ENCODE peak calls at places on chromosomes 7 and 10, in eight cellular contexts. Z is ovary, T is heart left ventricle, R is adrenal gland, D is IMR-90, P is suprapubic skin, K is tibial nerve, F is upper lobe of left lung. V is an unnamed sample.
A peak's percentile ranks its signal among the peaks of the same experiment; 100 is the strongest.

GRCh38 chr10:63197304-63198092 is 64.4 kb downstream of the NRBF2 start:
- DNase-seq in Z (no peak), T (no peak), R (no peak), D (peak; percentile 93), P (no peak), K (no peak), F (no peak), V (no peak)

GRCh38 chr10:102452672-102453340 is 1.5 kb upstream of the C10orf95 start:
- DNase-seq in Z (no peak), T (peak; percentile 62), R (peak; percentile 68), D (peak; percentile 85), P (no peak), K (peak; percentile 53), F (peak; percentile 76), V (no peak)

GRCh38 chr10:109358325-109358724 is 565.0 kb downstream of the XPNPEP1 start:
- DNase-seq in Z (no peak), T (no peak), R (no peak), D (no peak), P (no peak), K (no peak), F (no peak), V (no peak)

GRCh38 chr10:22251751-22252285 is 34.0 kb upstream of the EBLN1 start:
- DNase-seq in Z (peak; percentile 59), T (peak; percentile 76), R (peak; percentile 58), D (no peak), P (no peak), K (peak; percentile 63), F (peak; percentile 52), V (peak; percentile 62)

GRCh38 chr7:26305048-26305868 is 13.6 kb downstream of the SNX10 start:
- DNase-seq in Z (no peak), T (no peak), R (peak; percentile 83), D (no peak), P (no peak), K (no peak), F (peak; percentile 66), V (peak; percentile 61)

GRCh38 chr7:75732764-75733630 is 5.7 kb downstream of the HIP1 start:
- DNase-seq in Z (no peak), T (no peak), R (peak; percentile 52), D (peak; percentile 91), P (no peak), K (no peak), F (no peak), V (no peak)

GRCh38 chr10:9254353-9254752 is 1199.9 kb downstream of the GATA3 start:
- DNase-seq in Z (no peak), T (no peak), R (no peak), D (peak; percentile 64), P (no peak), K (no peak), F (no peak), V (no peak)

GRCh38 chr7:80916770-80917681 is 1.8 kb downstream of the SEMA3C start:
- DNase-seq in Z (no peak), T (no peak), R (no peak), D (peak; percentile 89), P (no peak), K (no peak), F (no peak), V (no peak)

GRCh38 chr10:123045961-123046731 is 37.3 kb downstream of the ACADSB start:
- DNase-seq in Z (no peak), T (no peak), R (no peak), D (no peak), P (no peak), K (no peak), F (no peak), V (no peak)

GRCh38 chr10:124171561-124171960 is 78.2 kb upstream of the CHST15 start:
- DNase-seq in Z (no peak), T (no peak), R (no peak), D (no peak), P (no peak), K (no peak), F (no peak), V (no peak)

GRCh38 chr10:71921319-71922027 is 42.7 kb upstream of the CHST3 start:
- DNase-seq in Z (peak; percentile 65), T (no peak), R (peak; percentile 31), D (no peak), P (peak; percentile 89), K (peak; percentile 32), F (no peak), V (no peak)

GRCh38 chr7:79529896-79530235 is 76.4 kb upstream of the MAGI2 start:
- DNase-seq in Z (no peak), T (no peak), R (no peak), D (peak; percentile 45), P (no peak), K (no peak), F (no peak), V (no peak)

GRCh38 chr10:49758249-49758930 is 3.7 kb downstream of the OGDHL start:
- DNase-seq in Z (no peak), T (no peak), R (no peak), D (no peak), P (no peak), K (no peak), F (no peak), V (no peak)

GRCh38 chr10:106795619-106796018 is 368.9 kb downstream of the SORCS1 start:
- DNase-seq in Z (peak; percentile 33), T (no peak), R (peak; percentile 24), D (no peak), P (no peak), K (peak; percentile 34), F (peak; percentile 33), V (no peak)

GRCh38 chr10:29266641-29267040 is 22.2 kb upstream of the LYZL1 start:
- DNase-seq in Z (no peak), T (no peak), R (no peak), D (no peak), P (no peak), K (no peak), F (no peak), V (no peak)

GRCh38 chr7:486216-486743 is 33.4 kb downstream of the PDGFA start:
- DNase-seq in Z (no peak), T (peak; percentile 12), R (no peak), D (no peak), P (no peak), K (no peak), F (no peak), V (no peak)

DNA sequence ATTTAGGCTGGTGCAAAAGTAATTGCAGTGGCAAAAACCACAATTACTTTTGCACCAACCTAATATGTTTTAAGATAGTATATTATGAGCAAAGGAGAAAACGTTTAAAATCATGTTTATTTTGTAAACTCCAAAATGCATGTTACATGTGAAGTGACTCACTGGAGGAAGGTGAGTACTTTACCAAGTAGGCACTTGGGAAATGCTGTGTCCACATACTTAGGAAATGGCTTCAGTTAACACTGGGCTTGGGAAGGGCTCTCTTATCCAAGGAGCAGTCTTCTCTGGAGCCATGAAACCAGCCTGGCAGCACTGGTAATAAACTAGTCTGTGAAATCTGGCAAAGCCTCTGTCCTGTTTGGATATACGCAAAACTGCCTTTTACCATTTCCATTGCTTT is 4.4 kb downstream of the RPS24 start:
- DNase-seq in Z (no peak), T (no peak), R (no peak), D (peak; percentile 54), P (no peak), K (no peak), F (peak; percentile 63), V (no peak)
- TF ChIP-seq POLR2A in Z (no peak), T (no peak), R (no peak), D (no peak), P (no peak), K (no peak), F (no peak), V (no peak)

DNA sequence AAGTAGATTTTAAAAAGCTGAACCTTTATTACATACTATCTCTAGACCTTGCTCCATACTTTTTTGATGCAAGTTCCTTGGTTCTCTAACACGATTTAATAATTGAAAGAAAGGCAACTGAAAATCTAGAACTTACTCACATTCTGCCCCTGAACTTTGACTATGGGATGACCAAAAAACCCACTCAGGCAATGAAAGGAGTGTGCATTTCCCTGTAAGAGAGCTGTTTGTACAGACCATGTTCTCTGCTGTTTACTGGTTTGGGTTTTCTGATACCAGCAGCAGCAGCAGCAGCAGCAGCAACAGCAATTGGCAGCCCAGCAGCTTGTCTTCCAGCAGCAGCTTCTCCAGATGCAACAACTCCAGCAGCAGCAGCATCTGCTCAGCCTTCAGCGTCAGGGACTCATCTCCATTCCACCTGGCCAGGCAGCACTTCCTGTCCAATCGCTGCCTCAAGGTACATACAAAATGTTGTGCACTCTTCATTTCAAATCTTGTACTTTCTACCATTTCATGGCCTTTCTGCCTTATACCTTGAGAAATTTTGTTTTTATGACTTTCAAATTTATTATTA is 216.7 kb downstream of the FOXP2 start:
- DNase-seq in Z (no peak), T (no peak), R (no peak), D (no peak), P (no peak), K (no peak), F (no peak), V (no peak)
- H3K27ac ChIP-seq in Z (no peak overlapping the region), T (no peak overlapping the region), R (no peak overlapping the region), D (no peak overlapping the region), P (no peak overlapping the region), K (no peak overlapping the region), F (no peak overlapping the region), V (no peak overlapping the region)

DNA sequence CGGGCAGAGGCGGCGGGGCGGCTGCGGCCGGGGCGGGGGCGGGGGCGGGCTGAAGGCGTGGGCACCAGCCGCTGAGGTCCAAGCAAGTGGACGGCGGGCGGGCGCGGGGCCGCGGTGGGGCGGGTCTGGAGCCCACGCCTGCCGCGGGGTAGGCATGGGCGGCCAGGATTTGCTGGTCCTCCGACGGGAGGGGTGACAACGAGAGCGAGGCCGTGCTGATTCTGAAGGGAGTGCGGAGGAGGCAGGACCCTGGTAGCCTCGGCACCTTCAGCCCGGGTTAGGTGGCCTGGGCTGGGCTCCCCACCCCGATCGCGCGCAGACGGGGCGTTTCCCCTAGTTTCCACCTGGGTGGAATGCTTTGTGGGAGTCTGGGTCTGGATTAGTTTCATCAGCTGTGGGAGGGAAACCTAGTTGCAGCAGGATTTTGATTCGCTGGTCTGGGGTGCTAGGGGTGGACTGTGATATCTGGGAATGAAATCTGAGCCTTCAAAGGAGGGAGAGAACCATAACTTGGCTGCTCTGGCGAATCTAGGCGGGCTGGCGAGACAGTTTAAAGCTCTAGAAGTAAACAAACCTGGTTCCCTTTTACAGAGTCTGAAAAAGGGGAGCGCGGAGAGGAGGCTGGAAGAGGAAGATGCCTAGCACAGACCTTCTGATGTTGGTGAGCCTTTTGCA is 609 bp downstream of the SGPL1 start:
- DNase-seq in Z (peak; percentile 36), T (peak; percentile 69), R (peak; percentile 81), D (peak; percentile 91), P (peak; percentile 83), K (peak; percentile 56), F (peak; percentile 77), V (peak; percentile 81)
- TF ChIP-seq POLR2A in Z (no peak), T (no peak), R (peak; percentile 75), D (peak; percentile 50), P (no peak), K (no peak), F (no peak), V (no peak)

GRCh38 chr7:136400877-136401276 is 423.7 kb upstream of the MTPN start:
- DNase-seq in Z (no peak), T (no peak), R (no peak), D (no peak), P (no peak), K (no peak), F (no peak), V (no peak)

GRCh38 chr7:136403591-136403990 is 426.4 kb upstream of the MTPN start:
- DNase-seq in Z (no peak), T (no peak), R (no peak), D (no peak), P (no peak), K (no peak), F (no peak), V (no peak)

DNA sequence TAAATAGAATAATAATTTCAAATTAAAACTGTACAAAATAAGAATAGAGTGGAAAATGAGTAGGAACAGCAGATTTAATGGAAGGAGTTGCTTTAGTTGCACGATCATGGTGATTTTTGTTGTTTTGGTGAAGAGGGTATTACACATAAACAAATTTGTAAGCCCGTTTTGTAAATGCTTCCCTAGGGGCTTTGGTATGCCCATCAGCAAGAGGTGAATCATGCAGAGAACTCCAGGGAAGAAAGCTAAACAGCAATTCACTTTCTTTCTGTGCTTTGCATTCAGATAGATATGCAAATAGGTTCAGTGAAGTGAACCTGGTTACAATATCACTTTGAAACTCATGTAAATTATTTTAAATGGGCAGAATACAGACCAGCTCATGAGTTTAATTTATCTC is 422.2 kb upstream of the MTPN start:
- DNase-seq in Z (no peak), T (no peak), R (no peak), D (no peak), P (no peak), K (no peak), F (no peak), V (no peak)
- H3K27ac ChIP-seq in Z (no peak overlapping the region), T (no peak overlapping the region), R (no peak overlapping the region), D (no peak overlapping the region), P (no peak overlapping the region), K (no peak overlapping the region), F (no peak overlapping the region), V (no peak overlapping the region)

V was measured in Peyer's patch.